ENCODE peak calls at places on chromosomes 4 and X, in ten cellular contexts. H is fibroblast of mammary gland; O is dorsolateral prefrontal cortex; N is esophagus squamous epithelium; U is pancreas; V is trophoblast cell; R is IMR-90; K is BJ; P is AG10803; X is CD8-positive, alpha-beta memory T cell. W is an unnamed sample.

GRCh38 chr4:102169345-102169744 is 175.9 kb downstream of the SLC39A8 start:
- DNase-seq in H (no peak), O (no peak), N (no peak), U (no peak), V (no peak), R (no peak), K (no peak), P (peak), X (no peak), W (no peak)

GRCh38 chr4:168605411-168605810 is 108.6 kb downstream of the PALLD start:
- DNase-seq in H (peak), O (no peak), N (no peak), U (no peak), V (peak), R (peak), K (no peak), P (peak), X (no peak), W (no peak)

GRCh38 chr4:28558871-28559270 is 1698.2 kb downstream of the STIM2 start:
- DNase-seq in H (no peak), O (no peak), N (no peak), U (no peak), V (peak), R (peak), K (no peak), P (peak), X (no peak), W (no peak)

GRCh38 chr4:1583051-1583785 is 100.9 kb downstream of the FAM53A start:
- DNase-seq in H (no peak), O (no peak), N (no peak), U (no peak), V (no peak), R (no peak), K (no peak), P (no peak), X (peak), W (no peak)

GRCh38 chrX:96756491-96756890 is 71.8 kb downstream of the DIAPH2 start:
- DNase-seq in H (peak), O (no peak), N (no peak), U (no peak), V (no peak), R (no peak), K (no peak), P (peak), X (no peak), W (no peak)

GRCh38 chrX:12956704-12957541 is 18.0 kb upstream of the TMSB4X start:
- DNase-seq in H (no peak), O (no peak), N (no peak), U (no peak), V (no peak), R (peak), K (no peak), P (peak), X (peak), W (peak)

GRCh38 chr4:169314906-169315305 is 44.1 kb upstream of the SH3RF1 start:
- DNase-seq in H (peak), O (peak), N (peak), U (peak), V (no peak), R (peak), K (no peak), P (peak), X (no peak), W (no peak)

GRCh38 chr4:64899563-64899962 is 490.3 kb upstream of the TECRL start:
- DNase-seq in H (peak), O (no peak), N (no peak), U (no peak), V (peak), R (no peak), K (no peak), P (no peak), X (no peak), W (no peak)

GRCh38 chr4:125313497-125313896 is 1.3 kb upstream of the FAT4 start:
- DNase-seq in H (peak), O (no peak), N (no peak), U (peak), V (peak), R (peak), K (peak), P (peak), X (no peak), W (peak)

GRCh38 chrX:110381216-110381615 is 22.6 kb downstream of the RTL9 start:
- DNase-seq in H (peak), O (no peak), N (no peak), U (no peak), V (no peak), R (peak), K (no peak), P (peak), X (no peak), W (no peak)

GRCh38 chr4:180767330-180767729 is 1475.9 kb upstream of the TENM3 start:
- DNase-seq in H (no peak), O (no peak), N (no peak), U (no peak), V (no peak), R (no peak), K (no peak), P (no peak), X (no peak), W (no peak)

GRCh38 chrX:38438321-38438720 is 85.9 kb downstream of the OTC start:
- DNase-seq in H (no peak), O (no peak), N (no peak), U (no peak), V (no peak), R (no peak), K (no peak), P (no peak), X (no peak), W (peak)

GRCh38 chr4:108804648-108805273 is 41.9 kb upstream of the ETNPPL start:
- DNase-seq in H (no peak), O (no peak), N (no peak), U (no peak), V (no peak), R (no peak), K (no peak), P (no peak), X (no peak), W (no peak)

GRCh38 chrX:1524874-1525582 is 12.0 kb downstream of the P2RY8 start:
- DNase-seq in H (no peak), O (no peak), N (no peak), U (no peak), V (no peak), R (no peak), K (no peak), P (no peak), X (no peak), W (no peak)

GRCh38 chrX:1536712-1537030 is 314 bp downstream of the P2RY8 start:
- DNase-seq in H (no peak), O (no peak), N (no peak), U (no peak), V (no peak), R (no peak), K (no peak), P (no peak), X (no peak), W (no peak)

GRCh38 chrX:153600921-153601320 is 2.0 kb upstream of the CCNQ start:
- DNase-seq in H (no peak), O (peak), N (no peak), U (no peak), V (no peak), R (no peak), K (no peak), P (no peak), X (no peak), W (no peak)

GRCh38 chrX:153598541-153599191 is at the start of gene CCNQ:
- DNase-seq in H (peak), O (peak), N (no peak), U (no peak), V (peak), R (peak), K (no peak), P (peak), X (no peak), W (no peak)

GRCh38 chrX:153601511-153602110 is 2.7 kb upstream of the CCNQ start:
- DNase-seq in H (no peak), O (peak), N (no peak), U (no peak), V (no peak), R (no peak), K (no peak), P (no peak), X (no peak), W (no peak)

GRCh38 chrX:153599192-153600031 is 473 bp upstream of the CCNQ start:
- DNase-seq in H (peak), O (peak), N (no peak), U (peak), V (peak), R (peak), K (peak), P (peak), X (peak), W (peak)

GRCh38 chrX:153600032-153600373 is 1.1 kb upstream of the CCNQ start:
- DNase-seq in H (no peak), O (peak), N (no peak), U (no peak), V (no peak), R (no peak), K (no peak), P (peak), X (no peak), W (no peak)
- H3K4me3 ChIP-seq in H (peak), O (peak), N (peak), U (peak), V (no peak), R (peak), K (peak), P (peak), X (peak), W (peak)

DNA sequence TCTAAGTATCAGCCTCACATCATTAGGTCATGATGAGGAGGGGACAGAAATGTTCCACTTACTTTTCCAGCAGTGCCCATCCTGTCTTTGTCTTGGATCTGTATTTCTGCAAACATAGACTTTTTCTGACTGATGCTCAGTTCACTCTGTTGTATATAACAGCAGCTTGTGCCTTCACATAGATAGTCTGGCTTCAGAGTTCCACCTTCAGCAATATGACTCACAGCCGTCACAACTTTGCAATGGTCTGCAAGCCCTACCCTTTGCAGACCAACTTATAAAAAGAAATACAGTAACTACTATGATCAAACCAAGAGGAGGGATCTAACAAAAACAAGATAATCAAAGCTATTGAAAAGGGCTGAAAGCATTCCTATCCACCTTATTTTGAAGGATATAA is at the start of gene ADH7:
- DNase-seq in H (no peak), O (no peak), N (no peak), U (no peak), V (no peak), R (no peak), K (no peak), P (no peak), X (no peak), W (no peak)
- H3K4me3 ChIP-seq in H (no peak), O (no peak), N (peak), U (no peak), V (no peak), R (no peak), K (no peak), P (no peak), X (no peak), W (no peak)

GRCh38 chrX:53421125-53421524 is 1.3 kb downstream of the SMC1A start:
- DNase-seq in H (no peak), O (no peak), N (no peak), U (no peak), V (no peak), R (no peak), K (no peak), P (no peak), X (no peak), W (no peak)
- H3K4me3 ChIP-seq in H (peak), O (peak), N (peak), U (no peak), V (no peak), R (peak), K (peak), P (peak), X (peak), W (peak)

DNA sequence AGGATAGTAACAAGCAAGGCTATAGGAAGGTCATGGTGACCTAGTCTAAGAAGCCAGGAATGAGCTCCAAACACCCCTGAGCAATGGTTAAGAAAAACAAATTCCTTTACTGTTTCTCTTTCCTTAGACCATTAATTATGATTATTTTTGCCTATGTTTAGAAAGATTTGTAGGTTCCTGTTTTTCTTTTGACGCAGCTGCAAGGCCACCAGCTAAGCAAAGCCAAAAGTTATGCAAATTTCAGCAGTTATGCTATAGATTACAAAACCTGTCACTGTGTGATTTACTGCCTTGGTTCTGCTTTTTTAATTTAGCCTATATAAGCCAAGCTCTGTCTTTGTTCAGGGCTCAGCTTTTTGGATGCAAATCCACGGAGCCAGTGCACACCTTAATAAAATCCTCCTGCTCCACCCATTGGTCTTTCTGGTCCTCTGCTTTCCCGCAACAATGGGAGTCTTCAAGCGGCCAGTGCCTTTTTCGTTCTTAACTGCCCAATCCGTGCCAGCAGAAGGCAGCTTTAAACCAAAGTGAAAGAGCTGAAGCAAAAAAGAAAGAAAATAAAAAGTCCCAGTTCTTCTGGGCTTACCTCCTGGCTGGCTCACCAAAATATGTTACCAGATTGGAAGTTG is 1.4 kb upstream of the CEP135 start:
- DNase-seq in H (no peak), O (no peak), N (no peak), U (no peak), V (peak), R (peak), K (no peak), P (no peak), X (no peak), W (no peak)
- H3K4me3 ChIP-seq in H (peak), O (peak), N (peak), U (no peak), V (no peak), R (peak), K (peak), P (peak), X (peak), W (no peak)